ENCODE peak calls at places on chromosomes 12 and 14, in eight cellular contexts. J is GM13976, U is mesothelial cell of epicardium, G is pancreas, T is upper lobe of right lung, R is body of pancreas, B is AG09319, A is mucosa of descending colon. D is an unnamed sample.
A peak's percentile ranks its signal among the peaks of the same experiment; 100 is the strongest.

GRCh38 chr12:118980407-118981014 is 830 bp upstream of the SRRM4 start:
- DNase-seq in J (peak; percentile 30), U (no peak), G (no peak), T (no peak), R (no peak), B (no peak), A (no peak), D (no peak)

GRCh38 chr14:64801800-64802199 is 77.9 kb downstream of the SPTB start:
- DNase-seq in J (peak; percentile 58), U (no peak), G (no peak), T (no peak), R (no peak), B (no peak), A (no peak), D (peak; percentile 45)

GRCh38 chr12:107761502-107761904 is 566 bp upstream of the PRDM4 start:
- DNase-seq in J (no peak), U (no peak), G (no peak), T (no peak), R (no peak), B (no peak), A (no peak), D (no peak)

GRCh38 chr12:53748072-53748840 is 3.5 kb downstream of the CISTR start:
- DNase-seq in J (no peak), U (no peak), G (no peak), T (no peak), R (no peak), B (no peak), A (no peak), D (no peak)

GRCh38 chr12:108269224-108269623 is 69.9 kb downstream of the CMKLR1 start:
- DNase-seq in J (no peak), U (no peak), G (no peak), T (no peak), R (no peak), B (no peak), A (no peak), D (no peak)

GRCh38 chr14:77641534-77642341 is 25.3 kb upstream of the SPTLC2 start:
- DNase-seq in J (peak; percentile 83), U (no peak), G (peak; percentile 78), T (peak; percentile 91), R (peak; percentile 69), B (no peak), A (peak; percentile 80), D (peak; percentile 83)

GRCh38 chr12:113955109-113955970 is 10.8 kb downstream of the RBM19 start:
- DNase-seq in J (no peak), U (no peak), G (no peak), T (no peak), R (peak; percentile 13), B (no peak), A (peak; percentile 56), D (no peak)

GRCh38 chr12:6205144-6205539 is 4.9 kb downstream of the CD9 start:
- DNase-seq in J (no peak), U (no peak), G (no peak), T (no peak), R (no peak), B (no peak), A (peak; percentile 54), D (no peak)

GRCh38 chr12:39605996-39606395 is 13.6 kb downstream of the ABCD2 start:
- DNase-seq in J (no peak), U (no peak), G (no peak), T (no peak), R (no peak), B (no peak), A (no peak), D (no peak)

GRCh38 chr14:101542391-101542790 is 18.9 kb upstream of the DIO3 start:
- DNase-seq in J (no peak), U (no peak), G (no peak), T (no peak), R (no peak), B (no peak), A (peak; percentile 77), D (no peak)

GRCh38 chr14:20427231-20428009 is 8.5 kb downstream of the KLHL33 start:
- DNase-seq in J (peak; percentile 79), U (no peak), G (no peak), T (no peak), R (peak; percentile 11), B (no peak), A (no peak), D (peak; percentile 73)

GRCh38 chr12:123115409-123116111 is 35.3 kb downstream of the PITPNM2 start:
- DNase-seq in J (no peak), U (no peak), G (no peak), T (no peak), R (peak; percentile 49), B (peak; percentile 84), A (no peak), D (peak; percentile 46)

GRCh38 chr12:101781834-101782543 is 42.7 kb upstream of the SYCP3 start:
- DNase-seq in J (no peak), U (no peak), G (no peak), T (no peak), R (no peak), B (no peak), A (no peak), D (no peak)

GRCh38 chr14:97827746-97828145 is 1030.6 kb downstream of the VRK1 start:
- DNase-seq in J (no peak), U (no peak), G (no peak), T (no peak), R (no peak), B (no peak), A (no peak), D (no peak)

GRCh38 chr14:105356927-105357326 is 41.4 kb upstream of the TEX22 start:
- DNase-seq in J (no peak), U (no peak), G (no peak), T (no peak), R (no peak), B (no peak), A (no peak), D (no peak)

GRCh38 chr12:121165316-121165715 is 32.6 kb downstream of the P2RX7 start:
- DNase-seq in J (no peak), U (no peak), G (no peak), T (no peak), R (peak; percentile 40), B (no peak), A (no peak), D (no peak)

GRCh38 chr14:101135796-101136742 is 232.5 kb upstream of the RTL1 start:
- DNase-seq in J (peak; percentile 7), U (no peak), G (no peak), T (no peak), R (no peak), B (no peak), A (no peak), D (no peak)

GRCh38 chr12:13887774-13888388 is 93.5 kb downstream of the GRIN2B start:
- DNase-seq in J (no peak), U (no peak), G (no peak), T (no peak), R (no peak), B (no peak), A (peak; percentile 37), D (no peak)

GRCh38 chr12:116360579-116361403 is 83.3 kb upstream of the MED13L start:
- DNase-seq in J (no peak), U (no peak), G (no peak), T (no peak), R (peak; percentile 23), B (no peak), A (no peak), D (no peak)

DNA sequence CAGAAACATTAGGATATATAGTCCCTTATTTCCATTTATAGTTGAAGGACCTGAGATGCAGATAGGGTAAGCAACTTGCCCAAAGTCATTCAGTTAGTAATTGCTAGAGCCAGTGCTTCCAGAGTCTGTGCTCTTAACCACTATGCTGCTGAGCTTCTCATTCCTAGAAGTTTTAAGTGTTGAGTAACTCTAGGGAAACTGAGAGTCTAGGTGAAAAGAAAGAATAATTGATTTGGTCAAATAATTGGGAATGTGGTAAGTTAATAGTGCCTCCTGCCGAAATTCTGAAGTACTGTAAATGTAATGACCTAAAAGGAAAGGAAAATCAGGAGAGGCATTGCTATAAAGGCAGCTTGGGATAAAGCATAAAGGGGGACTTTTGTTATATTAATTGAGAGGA is 14.1 kb downstream of the PYROXD1 start:
- DNase-seq in J (no peak), U (no peak), G (no peak), T (no peak), R (no peak), B (no peak), A (no peak), D (no peak)
- TF ChIP-seq CTCF in J (no peak), U (no peak), G (no peak), T (no peak), R (no peak), B (no peak), A (no peak), D (no peak)

DNA sequence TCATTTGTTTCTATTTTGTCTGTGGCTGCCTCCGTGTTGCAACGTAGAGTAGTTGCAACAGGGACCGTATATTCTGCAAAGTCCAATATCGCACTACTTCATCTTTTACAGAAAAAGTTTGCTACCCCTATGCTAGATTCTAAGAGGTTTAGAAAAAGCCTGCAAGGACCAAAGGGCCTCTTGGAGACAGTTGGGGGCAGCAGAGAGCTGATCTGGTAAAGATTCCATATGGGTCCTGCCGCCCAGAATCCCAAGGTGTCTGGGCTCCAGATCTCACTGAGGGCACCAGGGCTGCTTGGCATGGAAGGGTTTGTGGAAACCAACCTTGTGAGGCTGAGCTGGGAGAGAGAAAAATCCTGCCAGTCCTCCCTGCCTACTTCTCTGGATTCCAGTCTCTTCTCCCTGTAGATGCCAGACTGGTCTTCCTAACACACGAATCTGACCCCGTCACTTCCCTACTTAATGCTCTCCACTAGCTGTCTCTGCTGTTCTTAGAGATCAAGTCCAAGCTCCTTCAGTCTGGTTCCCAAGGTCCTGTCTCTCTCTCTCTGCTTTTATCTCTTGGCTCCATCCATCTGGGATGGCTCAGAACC is 74.6 kb downstream of the GLRX5 start:
- DNase-seq in J (peak; percentile 43), U (peak; percentile 65), G (peak; percentile 64), T (no peak), R (peak; percentile 70), B (no peak), A (no peak), D (peak; percentile 46)
- TF ChIP-seq CTCF in J (peak; percentile 52), U (peak; percentile 56), G (peak; percentile 41), T (peak; percentile 36), R (peak; percentile 68), B (peak; percentile 50), A (no peak), D (peak; percentile 71)

GRCh38 chr12:56571131-56571530 is 49.5 kb downstream of the RBMS2 start:
- DNase-seq in J (no peak), U (peak; percentile 68), G (no peak), T (no peak), R (no peak), B (no peak), A (no peak), D (no peak)

DNA sequence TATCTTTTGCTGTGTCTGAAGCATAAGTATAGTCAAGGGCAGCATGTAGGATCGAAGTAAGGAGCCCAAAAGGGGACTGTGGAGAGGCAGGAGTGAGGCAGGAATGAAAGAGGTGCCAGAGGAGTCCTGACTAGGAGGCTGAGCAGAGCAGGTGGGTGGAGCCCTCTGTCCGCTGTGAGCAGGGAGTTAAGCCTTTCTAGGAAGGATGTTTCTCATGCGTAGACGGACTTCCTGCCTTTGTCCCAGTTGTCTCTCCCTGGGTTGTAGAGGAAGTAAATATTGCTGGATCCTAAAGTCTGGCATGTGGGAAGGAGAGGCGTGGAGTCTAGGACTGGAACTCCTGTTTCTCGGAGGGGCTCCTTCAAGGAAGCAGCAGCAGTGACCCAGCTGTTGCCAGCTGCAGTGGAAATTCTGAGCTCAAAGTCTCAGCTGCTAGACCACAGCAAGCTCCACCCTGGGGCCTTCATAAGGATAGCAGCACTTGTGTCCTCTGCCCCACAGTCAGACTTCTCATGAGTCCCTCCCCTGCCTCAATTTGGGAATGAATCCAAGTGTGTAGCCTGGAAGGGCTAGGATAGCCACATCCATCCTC is 44.0 kb downstream of the RBMS2 start:
- DNase-seq in J (peak; percentile 60), U (peak; percentile 54), G (no peak), T (peak; percentile 71), R (peak; percentile 57), B (peak; percentile 22), A (peak; percentile 76), D (peak; percentile 58)
- TF ChIP-seq CTCF in J (no peak), U (no peak), G (no peak), T (peak; percentile 21), R (no peak), B (no peak), A (no peak), D (no peak)

GRCh38 chr14:89936654-89937185 is 17.8 kb downstream of the EFCAB11 start:
- DNase-seq in J (no peak), U (no peak), G (no peak), T (no peak), R (no peak), B (no peak), A (no peak), D (no peak)
- TF ChIP-seq CTCF in J (no peak), U (no peak), G (no peak), T (no peak), R (no peak), B (peak; percentile 1), A (no peak), D (no peak)